ENCODE peak calls at places on chromosomes 4 and X, in six cellular contexts. M is PC-9; H is mesenchymal stem cell; F is fibroblast of mammary gland; Y is erythroblast; P is activated CD4-positive, alpha-beta T cell treated with anti-CD3 and anti-CD28 coated beads, Interleukin-2, amount 50 U/mL, for 48 hours. R is an unnamed sample.

GRCh38 chrX:11341274-11342256 is 48.4 kb downstream of the AMELX start:
- DNase-seq in M (no peak), H (peak), F (peak), Y (peak), P (no peak), R (peak)

GRCh38 chr4:71460368-71460767 is 121.5 kb downstream of the SLC4A4 start:
- DNase-seq in M (no peak), H (peak), F (no peak), Y (no peak), P (no peak), R (no peak)

GRCh38 chr4:7412586-7412975 is 22.1 kb downstream of the PSAPL1 start:
- DNase-seq in M (no peak), H (no peak), F (no peak), Y (no peak), P (no peak), R (no peak)

GRCh38 chr4:72977936-72978485 is 91.5 kb downstream of the COX18 start:
- DNase-seq in M (no peak), H (no peak), F (no peak), Y (no peak), P (no peak), R (no peak)

GRCh38 chrX:63250253-63250868 is 100.8 kb downstream of the SPIN4 start:
- DNase-seq in M (peak), H (peak), F (peak), Y (no peak), P (peak), R (peak)

GRCh38 chr4:110614173-110614948 is 8.5 kb downstream of the PITX2 start:
- DNase-seq in M (no peak), H (peak), F (no peak), Y (no peak), P (no peak), R (no peak)

GRCh38 chrX:142998447-142999208 is 27.1 kb upstream of the SPANXN4 start:
- DNase-seq in M (no peak), H (no peak), F (peak), Y (no peak), P (no peak), R (no peak)

GRCh38 chr4:47195706-47196105 is 164.3 kb downstream of the GABRB1 start:
- DNase-seq in M (no peak), H (no peak), F (peak), Y (no peak), P (no peak), R (no peak)

GRCh38 chr4:5341151-5341925 is 290.1 kb downstream of the STK32B start:
- DNase-seq in M (no peak), H (no peak), F (no peak), Y (no peak), P (no peak), R (no peak)

GRCh38 chrX:131262738-131263679 is 26.1 kb downstream of the IGSF1 start:
- DNase-seq in M (no peak), H (no peak), F (no peak), Y (peak), P (peak), R (no peak)

GRCh38 chrX:110418857-110419249 is 60.2 kb downstream of the RTL9 start:
- DNase-seq in M (no peak), H (peak), F (peak), Y (no peak), P (no peak), R (no peak)

GRCh38 chr4:39635023-39635422 is 3.6 kb downstream of the SMIM14 start:
- DNase-seq in M (peak), H (no peak), F (no peak), Y (no peak), P (no peak), R (no peak)

GRCh38 chrX:9234315-9234714 is 200.4 kb upstream of the FAM9B start:
- DNase-seq in M (no peak), H (no peak), F (no peak), Y (no peak), P (no peak), R (no peak)

GRCh38 chr4:22942920-22943559 is 250.3 kb downstream of the GBA3 start:
- DNase-seq in M (no peak), H (no peak), F (no peak), Y (no peak), P (no peak), R (no peak)

GRCh38 chr4:7540216-7540615 is 105.5 kb upstream of the PSAPL1 start:
- DNase-seq in M (no peak), H (no peak), F (no peak), Y (no peak), P (no peak), R (no peak)

GRCh38 chrX:81174286-81174685 is 27.4 kb downstream of the HMGN5 start:
- DNase-seq in M (no peak), H (peak), F (peak), Y (peak), P (no peak), R (no peak)

GRCh38 chrX:122572461-122572860 is 611.6 kb upstream of the GRIA3 start:
- DNase-seq in M (no peak), H (no peak), F (peak), Y (no peak), P (no peak), R (no peak)

GRCh38 chr4:637536-637935 is 12.2 kb downstream of the PDE6B start:
- DNase-seq in M (no peak), H (no peak), F (no peak), Y (no peak), P (no peak), R (no peak)

GRCh38 chr4:73864365-73864764 is 4.8 kb upstream of the CXCL1 start:
- DNase-seq in M (no peak), H (no peak), F (no peak), Y (no peak), P (no peak), R (no peak)

GRCh38 chr4:138235419-138235952 is 6.7 kb downstream of the SLC7A11 start:
- DNase-seq in M (peak), H (peak), F (peak), Y (peak), P (no peak), R (peak)

GRCh38 chr4:29653221-29653620 is 1066.9 kb upstream of the PCDH7 start:
- DNase-seq in M (no peak), H (no peak), F (no peak), Y (no peak), P (no peak), R (no peak)

GRCh38 chrX:109345866-109346265 is 136.0 kb downstream of the GUCY2F start:
- DNase-seq in M (no peak), H (peak), F (no peak), Y (no peak), P (no peak), R (no peak)

GRCh38 chrX:45986971-45987370 is 558.2 kb downstream of the ZNF674 start:
- DNase-seq in M (no peak), H (no peak), F (peak), Y (no peak), P (no peak), R (no peak)

GRCh38 chr4:31461425-31461824 is 741.3 kb downstream of the PCDH7 start:
- DNase-seq in M (peak), H (peak), F (peak), Y (no peak), P (no peak), R (peak)

GRCh38 chr4:151169223-151169622 is 69.8 kb downstream of the RPS3A start:
- DNase-seq in M (no peak), H (peak), F (peak), Y (no peak), P (no peak), R (no peak)

GRCh38 chr4:99131378-99131777 is 12.7 kb downstream of the ADH4 start:
- DNase-seq in M (no peak), H (no peak), F (no peak), Y (no peak), P (no peak), R (no peak)

GRCh38 chr4:80138556-80139538 is 58.5 kb upstream of the PRDM8 start:
- DNase-seq in M (no peak), H (no peak), F (peak), Y (no peak), P (peak), R (peak)

GRCh38 chr4:56655627-56656345 is 25.3 kb downstream of the HOPX start:
- DNase-seq in M (no peak), H (no peak), F (no peak), Y (no peak), P (no peak), R (no peak)

GRCh38 chr4:39205476-39205875 is 23.1 kb downstream of the WDR19 start:
- DNase-seq in M (no peak), H (no peak), F (no peak), Y (no peak), P (no peak), R (no peak)

GRCh38 chr4:159227984-159228383 is 125.1 kb downstream of the RAPGEF2 start:
- DNase-seq in M (no peak), H (peak), F (peak), Y (no peak), P (no peak), R (peak)

GRCh38 chr4:73405138-73405537 is 1.1 kb downstream of the ALB start:
- DNase-seq in M (no peak), H (no peak), F (no peak), Y (no peak), P (no peak), R (no peak)

GRCh38 chrX:17375631-17376380 is 806 bp downstream of the NHS start:
- DNase-seq in M (no peak), H (peak), F (peak), Y (peak), P (no peak), R (no peak)

GRCh38 chr4:79864470-79865190 is 208.4 kb downstream of the ANTXR2 start:
- DNase-seq in M (no peak), H (no peak), F (no peak), Y (no peak), P (no peak), R (no peak)

GRCh38 chrX:46941341-46941740 is 29.1 kb downstream of the JADE3 start:
- DNase-seq in M (no peak), H (no peak), F (no peak), Y (no peak), P (no peak), R (no peak)

GRCh38 chr4:140739971-140740370 is 16.2 kb downstream of the TBC1D9 start:
- DNase-seq in M (no peak), H (no peak), F (no peak), Y (no peak), P (no peak), R (no peak)

GRCh38 chr4:82921795-82922194 is 21.3 kb downstream of the THAP9 start:
- DNase-seq in M (no peak), H (no peak), F (no peak), Y (no peak), P (no peak), R (no peak)

GRCh38 chr4:174631901-174632758 is 109.8 kb upstream of the HPGD start:
- DNase-seq in M (no peak), H (peak), F (peak), Y (peak), P (no peak), R (no peak)

R was measured in keratinocyte.